ENCODE peak calls at places on chromosomes 3 and 15, in six cellular contexts. Z, C, E, I, A and J are unnamed samples.

GRCh38 chr15:96336643-96337353 is 6.3 kb downstream of the NR2F2 start:
- DNase-seq in I (no peak), C (peak), E (no peak), Z (no peak), A (no peak), J (no peak)

GRCh38 chr15:69760890-69761568 is 308.4 kb downstream of the RPLP1 start:
- DNase-seq in E (peak), I (no peak), Z (peak), C (peak), A (peak), J (peak)

GRCh38 chr15:72198410-72199270 is 1.1 kb upstream of the GRAMD2A start:
- DNase-seq in A (no peak), C (no peak), Z (no peak), I (no peak), E (no peak), J (no peak)

GRCh38 chr3:107377151-107377550 is at the start of gene CCDC54:
- DNase-seq in I (no peak), Z (no peak), A (no peak), E (no peak), C (no peak), J (no peak)

GRCh38 chr3:185549111-185549510 is 3.3 kb downstream of the LIPH start:
- DNase-seq in I (no peak), E (no peak), Z (no peak), A (no peak), C (peak), J (peak)

GRCh38 chr3:30347679-30348216 is 258.7 kb upstream of the TGFBR2 start:
- DNase-seq in C (peak), Z (no peak), E (no peak), A (peak), I (no peak), J (no peak)

GRCh38 chr15:68210409-68210756 is 5.3 kb upstream of the CALML4 start:
- DNase-seq in Z (no peak), A (no peak), C (no peak), E (no peak), I (no peak), J (no peak)

GRCh38 chr3:47035645-47036044 is 56.2 kb downstream of the NBEAL2 start:
- DNase-seq in I (no peak), A (no peak), E (no peak), Z (no peak), C (peak), J (no peak)

GRCh38 chr3:122497425-122497824 is 17.3 kb downstream of the KPNA1 start:
- DNase-seq in I (no peak), C (peak), E (no peak), A (no peak), Z (no peak), J (peak)

GRCh38 chr3:31973837-31974236 is 7.2 kb downstream of the OSBPL10 start:
- DNase-seq in C (no peak), Z (no peak), E (no peak), I (no peak), A (no peak), J (no peak)

GRCh38 chr3:171770689-171771620 is 39.3 kb downstream of the PLD1 start:
- DNase-seq in C (peak), A (no peak), E (no peak), I (no peak), Z (no peak), J (peak)

GRCh38 chr3:126316515-126316939 is 40.7 kb downstream of the KLF15 start:
- DNase-seq in I (no peak), E (no peak), A (no peak), C (no peak), Z (no peak), J (no peak)